ENCODE peak calls at places on chromosomes 3 and 15, in four cellular contexts. P, D, A and X are unnamed samples.
A peak's percentile ranks its signal among the peaks of the same experiment; 100 is the strongest.

GRCh38 chr3:50617096-50617791 is at the start of gene MAPKAPK3:
- DNase-seq in P (no peak), D (peak; percentile 29), A (no peak), X (no peak)

GRCh38 chr3:186930639-186931486 is 537 bp downstream of the ST6GAL1 start:
- DNase-seq in D (peak; percentile 71), A (peak; percentile 52), P (peak; percentile 23), X (peak; percentile 73)

GRCh38 chr3:52722491-52722890 is 16.6 kb downstream of the SPCS1 start:
- DNase-seq in P (no peak), D (no peak), A (no peak), X (no peak)

GRCh38 chr3:123660900-123661299 is 76.0 kb upstream of the HACD2 start:
- DNase-seq in P (no peak), A (no peak), D (no peak), X (peak; percentile 75)

GRCh38 chr3:24640330-24640877 is 145.8 kb upstream of the THRB start:
- DNase-seq in A (no peak), P (peak; percentile 17), D (peak; percentile 15), X (peak; percentile 47)

GRCh38 chr3:35383719-35384555 is 255.4 kb upstream of the ARPP21 start:
- DNase-seq in P (peak; percentile 13), D (no peak), A (no peak), X (peak; percentile 4)

GRCh38 chr3:38367709-38368108 is 21.1 kb downstream of the XYLB start:
- DNase-seq in D (no peak), A (no peak), P (no peak), X (no peak)

GRCh38 chr15:64356443-64357040 is 569 bp upstream of the CSNK1G1 start:
- DNase-seq in D (peak; percentile 73), A (no peak), P (peak; percentile 57), X (peak; percentile 75)

GRCh38 chr3:43286886-43287301 is 554 bp downstream of the SNRK start:
- DNase-seq in P (peak; percentile 33), D (no peak), A (no peak), X (peak; percentile 79)

GRCh38 chr15:63466378-63467192 is 37.8 kb upstream of the USP3 start:
- DNase-seq in A (no peak), D (peak; percentile 66), P (peak; percentile 91), X (peak; percentile 72)

GRCh38 chr3:173153631-173154030 is 12.6 kb upstream of the SPATA16 start:
- DNase-seq in P (no peak), A (no peak), D (no peak), X (no peak)

GRCh38 chr15:80608688-80609087 is 86.4 kb upstream of the ABHD17C start:
- DNase-seq in D (no peak), P (no peak), A (no peak), X (no peak)

GRCh38 chr15:64232400-64232799 is 69.6 kb upstream of the PPIB start:
- DNase-seq in A (no peak), D (peak; percentile 10), P (peak; percentile 46), X (no peak)

GRCh38 chr15:35320158-35320780 is 225.7 kb downstream of the DPH6 start:
- DNase-seq in A (no peak), P (no peak), D (no peak), X (no peak)

GRCh38 chr15:96657096-96657495 is 326.6 kb downstream of the NR2F2 start:
- DNase-seq in D (no peak), P (no peak), A (no peak), X (no peak)

GRCh38 chr3:58249358-58250092 is 11.9 kb downstream of the ABHD6 start:
- DNase-seq in A (no peak), D (peak; percentile 78), P (no peak), X (no peak)

GRCh38 chr3:177830411-177830849 is 633.1 kb upstream of the TBL1XR1 start:
- DNase-seq in A (no peak), P (no peak), D (no peak), X (no peak)

GRCh38 chr3:12588039-12588673 is 31.3 kb downstream of the MKRN2 start:
- DNase-seq in P (no peak), A (no peak), D (no peak), X (no peak)
- TF ChIP-seq PBX3 in P (no peak), A (no peak), D (no peak), X (peak; percentile 48)

GRCh38 chr3:142502187-142502985 is 54.5 kb upstream of the XRN1 start:
- DNase-seq in P (no peak), A (no peak), D (no peak), X (no peak)

GRCh38 chr3:142500211-142500610 is 52.4 kb upstream of the XRN1 start:
- DNase-seq in A (no peak), D (no peak), P (no peak), X (no peak)

GRCh38 chr3:142497729-142498128 is 49.9 kb upstream of the XRN1 start:
- DNase-seq in P (no peak), D (no peak), A (no peak), X (no peak)

GRCh38 chr3:142498397-142499180 is 50.8 kb upstream of the XRN1 start:
- DNase-seq in P (no peak), D (no peak), A (no peak), X (no peak)

GRCh38 chr3:142501004-142501926 is 53.4 kb upstream of the XRN1 start:
- DNase-seq in P (no peak), D (no peak), A (no peak), X (no peak)
- TF ChIP-seq RAD21 in P (no peak), D (no peak), A (no peak), X (no peak)

GRCh38 chr3:72659609-72660008 is 188.6 kb downstream of the SHQ1 start:
- DNase-seq in P (no peak), A (no peak), D (no peak), X (no peak)
- TF ChIP-seq PBX3 in P (no peak), A (no peak), D (no peak), X (no peak)

GRCh38 chr3:153744884-153745283 is 376.3 kb upstream of the ARHGEF26 start:
- DNase-seq in P (no peak), D (no peak), A (no peak), X (no peak)

GRCh38 chr3:153753035-153753434 is 368.2 kb upstream of the ARHGEF26 start:
- DNase-seq in P (no peak), A (no peak), D (no peak), X (no peak)

GRCh38 chr3:153752405-153753027 is 368.7 kb upstream of the ARHGEF26 start:
- DNase-seq in P (no peak), D (no peak), A (no peak), X (no peak)

GRCh38 chr3:153746211-153746610 is 375.0 kb upstream of the ARHGEF26 start:
- DNase-seq in D (no peak), A (no peak), P (no peak), X (no peak)

GRCh38 chr3:153749070-153749610 is 372.1 kb upstream of the ARHGEF26 start:
- DNase-seq in A (no peak), D (no peak), P (no peak), X (no peak)
- TF ChIP-seq RAD21 in A (no peak), D (no peak), P (no peak), X (no peak)

GRCh38 chr3:197552198-197552597 is 3.6 kb downstream of the BDH1 start:
- DNase-seq in P (no peak), D (no peak), A (no peak), X (no peak)
- TF ChIP-seq PBX3 in P (no peak), D (no peak), A (no peak), X (no peak)